ENCODE peak calls at places on chromosomes 3 and 15, in eight cellular contexts. E is omental fat pad; I is NCI-H1105; M is SHP77; T is Daoy; R is stimulated activated effector memory CD8-positive, alpha-beta T cell treated with anti-CD3 and anti-CD28 coated beads, Interleukin-12 subunit alpha, Interleukin-12 subunit beta, amount 100 ng/mL, for 72 hours; Y is NCI-H1048; B is left ventricle myocardium superior. S is an unnamed sample.

GRCh38 chr15:85892232-85892631 is 97.5 kb upstream of the KLHL25 start:
- DNase-seq in M (no peak), B (no peak), E (no peak), Y (no peak), T (no peak), I (no peak), R (no peak), S (no peak)

GRCh38 chr3:42762046-42762724 is 10.9 kb downstream of the CCDC13 start:
- DNase-seq in B (no peak), Y (no peak), E (no peak), T (no peak), M (no peak), R (no peak), I (no peak), S (peak; percentile 76)

GRCh38 chr15:80210612-80211554 is 41.1 kb downstream of the CTXND1 start:
- DNase-seq in R (peak; percentile 29), E (no peak), Y (no peak), I (no peak), B (no peak), T (no peak), M (no peak), S (no peak)

GRCh38 chr15:98551936-98552562 is 96.3 kb upstream of the IGF1R start:
- DNase-seq in Y (no peak), M (no peak), R (no peak), B (no peak), E (no peak), I (no peak), T (peak; percentile 48), S (no peak)

GRCh38 chr3:195204360-195205166 is 66.4 kb downstream of the XXYLT1 start:
- DNase-seq in M (no peak), Y (no peak), R (no peak), B (no peak), E (no peak), I (peak; percentile 90), T (peak; percentile 35), S (peak; percentile 80)

GRCh38 chr15:81155375-81156218 is 21.5 kb downstream of the CFAP161 start:
- DNase-seq in E (no peak), Y (no peak), B (no peak), M (peak; percentile 49), T (peak; percentile 25), R (no peak), I (no peak), S (peak; percentile 88)

GRCh38 chr3:13143381-13144004 is 70.3 kb upstream of the IQSEC1 start:
- DNase-seq in M (no peak), I (no peak), Y (no peak), T (no peak), R (no peak), E (no peak), B (no peak), S (peak; percentile 53)

GRCh38 chr3:58029842-58030584 is 21.8 kb downstream of the FLNB start:
- DNase-seq in I (no peak), T (no peak), E (no peak), B (no peak), Y (no peak), M (no peak), R (no peak), S (no peak)

GRCh38 chr3:28267984-28268849 is 26.8 kb downstream of the CMC1 start:
- DNase-seq in R (no peak), T (no peak), M (no peak), I (no peak), E (no peak), Y (no peak), B (no peak), S (no peak)